ENCODE peak calls at places on chromosomes 11 and 22, in four cellular contexts. One of them, this sample, is unnamed.

GRCh38 chr11:121654506-121655480 is 202.0 kb upstream of the SORL1-AS1 start:
- DNase-seq in HepG2: peak; percentile 51
- DNase-seq in K562: no peak
- DNase-seq in GM12878: no peak
- DNase-seq in this sample: no peak

GRCh38 chr22:49349841-49350381 is 477.8 kb downstream of the BRD1 start:
- DNase-seq in HepG2: no peak
- DNase-seq in K562: no peak
- DNase-seq in GM12878: no peak
- DNase-seq in this sample: no peak

GRCh38 chr22:29799217-29799680 is 32.1 kb downstream of the UQCR10 start:
- DNase-seq in HepG2: peak; percentile 90
- DNase-seq in K562: peak; percentile 74
- DNase-seq in GM12878: no peak
- DNase-seq in this sample: peak; percentile 71

GRCh38 chr11:113278925-113279324 is 35.5 kb upstream of the TTC12 start:
- DNase-seq in HepG2: no peak
- DNase-seq in K562: no peak
- DNase-seq in GM12878: no peak
- DNase-seq in this sample: no peak

GRCh38 chr11:123093686-123094085 is 31.8 kb upstream of the HSPA8 start:
- DNase-seq in HepG2: no peak
- DNase-seq in K562: no peak
- DNase-seq in GM12878: no peak
- DNase-seq in this sample: no peak

GRCh38 chr11:117809236-117810055 is 12.4 kb upstream of the DSCAML1 start:
- DNase-seq in HepG2: no peak
- DNase-seq in K562: peak; percentile 72
- DNase-seq in GM12878: no peak
- DNase-seq in this sample: peak; percentile 90

GRCh38 chr22:48635825-48636224 is 1191.8 kb downstream of the BRD1 start:
- DNase-seq in HepG2: no peak
- DNase-seq in K562: no peak
- DNase-seq in GM12878: no peak
- DNase-seq in this sample: no peak

GRCh38 chr11:19344661-19345518 is 104.1 kb upstream of the E2F8 start:
- DNase-seq in HepG2: no peak
- DNase-seq in K562: no peak
- DNase-seq in GM12878: no peak
- DNase-seq in this sample: peak; percentile 92

GRCh38 chr11:76830639-76831312 is 29.9 kb upstream of the ACER3 start:
- DNase-seq in HepG2: no peak
- DNase-seq in K562: no peak
- DNase-seq in GM12878: no peak
- DNase-seq in this sample: peak; percentile 54

DNA sequence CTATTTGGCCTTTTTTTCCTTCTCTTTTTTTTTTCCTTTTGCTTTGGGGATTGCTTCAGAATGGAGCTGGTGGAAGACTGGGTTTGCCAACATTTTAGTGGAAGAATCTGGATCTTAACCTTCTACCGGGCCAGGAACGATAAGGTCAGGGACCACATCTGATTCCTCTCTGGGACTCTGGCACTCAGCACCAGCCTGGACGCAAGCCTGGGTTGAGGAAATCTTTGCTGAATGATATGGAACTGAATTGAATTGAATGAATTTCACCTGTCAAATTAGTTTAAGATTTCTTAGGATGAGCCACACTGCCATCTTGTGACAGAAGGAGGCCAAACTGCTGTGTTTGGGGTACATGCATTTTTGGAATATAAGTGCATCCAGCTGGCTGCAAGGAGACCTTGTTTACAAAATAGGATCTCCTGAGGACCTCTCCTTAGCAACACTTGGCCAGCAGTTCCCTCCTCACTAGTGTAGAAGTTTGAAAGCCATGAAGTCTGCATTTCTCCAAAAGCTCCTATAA is 30.4 kb downstream of the TPBGL start:
- DNase-seq in HepG2: no peak
- DNase-seq in K562: peak; percentile 36
- DNase-seq in GM12878: no peak
- DNase-seq in this sample: no peak
- TF ChIP-seq MXI1 in HepG2: no peak
- TF ChIP-seq MXI1 in K562: no peak
- TF ChIP-seq MXI1 in GM12878: no peak
- TF ChIP-seq MXI1 in this sample: no peak

DNA sequence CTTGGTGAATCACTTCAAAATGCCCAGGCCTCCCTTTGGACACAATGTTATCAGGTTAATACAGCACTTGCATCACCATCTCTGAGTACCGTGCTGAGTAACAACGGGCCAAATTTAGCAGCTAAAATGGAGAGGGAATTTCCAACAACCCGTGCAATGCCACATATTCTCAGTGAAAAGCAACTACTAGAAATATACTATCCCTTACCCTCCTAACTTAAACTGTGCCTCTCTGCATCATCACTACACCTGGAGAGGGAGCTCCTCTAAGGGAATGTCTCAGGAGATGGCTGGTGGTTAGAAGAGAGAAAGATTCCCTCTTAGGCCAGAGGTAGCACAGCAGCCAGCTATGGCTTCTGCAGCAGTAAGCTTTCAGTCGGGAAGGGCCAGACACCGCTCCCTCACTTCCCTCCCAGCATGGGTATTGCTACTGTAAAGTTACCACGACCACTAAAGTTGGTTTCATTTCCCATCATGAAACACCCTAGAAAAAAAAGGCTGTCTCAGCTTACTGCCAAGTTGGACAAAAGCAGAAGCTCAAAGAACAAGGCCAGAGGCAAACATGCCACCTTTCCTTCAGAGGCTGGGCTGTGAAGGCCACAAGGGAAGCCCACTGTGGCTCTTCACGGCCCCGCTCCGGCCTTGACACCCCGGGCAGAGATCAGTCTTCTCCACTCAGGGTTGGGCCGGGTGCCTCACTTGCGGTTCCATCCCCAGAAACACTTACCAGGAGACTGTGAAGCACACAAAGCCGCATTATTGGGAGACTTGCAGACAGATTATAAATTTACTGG is 3.9 kb downstream of the MAML2 start:
- DNase-seq in HepG2: peak; percentile 25
- DNase-seq in K562: no peak
- DNase-seq in GM12878: peak; percentile 87
- DNase-seq in this sample: no peak
- TF ChIP-seq GABPA in HepG2: no peak
- TF ChIP-seq GABPA in K562: no peak
- TF ChIP-seq GABPA in GM12878: no peak
- TF ChIP-seq GABPA in this sample: no peak

GRCh38 chr11:68868221-68868620 is 26.5 kb upstream of the CPT1A start:
- DNase-seq in HepG2: no peak
- DNase-seq in K562: no peak
- DNase-seq in GM12878: no peak
- DNase-seq in this sample: no peak
- TF ChIP-seq MXI1 in HepG2: no peak
- TF ChIP-seq MXI1 in K562: no peak
- TF ChIP-seq MXI1 in GM12878: no peak
- TF ChIP-seq MXI1 in this sample: no peak

GRCh38 chr22:24185501-24186351 is 4.4 kb downstream of the SUSD2 start:
- DNase-seq in HepG2: no peak
- DNase-seq in K562: no peak
- DNase-seq in GM12878: no peak
- DNase-seq in this sample: peak; percentile 20
- TF ChIP-seq GABPA in HepG2: no peak
- TF ChIP-seq GABPA in K562: no peak
- TF ChIP-seq GABPA in GM12878: no peak
- TF ChIP-seq GABPA in this sample: no peak

GRCh38 chr11:87213444-87213843 is 175.7 kb downstream of the TMEM135 start:
- DNase-seq in HepG2: no peak
- DNase-seq in K562: no peak
- DNase-seq in GM12878: no peak
- DNase-seq in this sample: no peak

GRCh38 chr11:87223816-87224215 is 186.1 kb downstream of the TMEM135 start:
- DNase-seq in HepG2: no peak
- DNase-seq in K562: no peak
- DNase-seq in GM12878: no peak
- DNase-seq in this sample: no peak

GRCh38 chr11:87224486-87224885 is 186.8 kb downstream of the TMEM135 start:
- DNase-seq in HepG2: no peak
- DNase-seq in K562: no peak
- DNase-seq in GM12878: no peak
- DNase-seq in this sample: no peak

GRCh38 chr11:87215236-87215635 is 177.5 kb downstream of the TMEM135 start:
- DNase-seq in HepG2: no peak
- DNase-seq in K562: no peak
- DNase-seq in GM12878: no peak
- DNase-seq in this sample: no peak

GRCh38 chr11:87219266-87219665 is 181.5 kb downstream of the TMEM135 start:
- DNase-seq in HepG2: no peak
- DNase-seq in K562: no peak
- DNase-seq in GM12878: peak; percentile 28
- DNase-seq in this sample: no peak
- TF ChIP-seq MXI1 in HepG2: no peak
- TF ChIP-seq MXI1 in K562: no peak
- TF ChIP-seq MXI1 in GM12878: no peak
- TF ChIP-seq MXI1 in this sample: no peak

GRCh38 chr11:69640995-69641581 is at the start of gene CCND1:
- DNase-seq in HepG2: peak; percentile 95
- DNase-seq in K562: peak; percentile 48
- DNase-seq in GM12878: no peak
- DNase-seq in this sample: peak; percentile 89

GRCh38 chr11:69639843-69640242 is 1.1 kb upstream of the CCND1 start:
- DNase-seq in HepG2: no peak
- DNase-seq in K562: no peak
- DNase-seq in GM12878: no peak
- DNase-seq in this sample: no peak

GRCh38 chr11:69641681-69642548 is 959 bp downstream of the CCND1 start:
- DNase-seq in HepG2: no peak
- DNase-seq in K562: peak; percentile 40
- DNase-seq in GM12878: no peak
- DNase-seq in this sample: peak; percentile 51

GRCh38 chr11:69638941-69639681 is 1.8 kb upstream of the CCND1 start:
- DNase-seq in HepG2: peak; percentile 90
- DNase-seq in K562: peak; percentile 76
- DNase-seq in GM12878: no peak
- DNase-seq in this sample: peak; percentile 93

GRCh38 chr11:69640260-69640994 is 529 bp upstream of the CCND1 start:
- DNase-seq in HepG2: no peak
- DNase-seq in K562: no peak
- DNase-seq in GM12878: no peak
- DNase-seq in this sample: no peak
- TF ChIP-seq GABPA in HepG2: no peak
- TF ChIP-seq GABPA in K562: no peak
- TF ChIP-seq GABPA in GM12878: no peak
- TF ChIP-seq GABPA in this sample: no peak

GRCh38 chr11:64356498-64357411 is 2.2 kb upstream of the RPS6KA4 start:
- DNase-seq in HepG2: peak; percentile 65
- DNase-seq in K562: peak; percentile 80
- DNase-seq in GM12878: no peak
- DNase-seq in this sample: peak; percentile 83

GRCh38 chr11:64358907-64359711 is at the start of gene RPS6KA4:
- DNase-seq in HepG2: no peak
- DNase-seq in K562: peak; percentile 91
- DNase-seq in GM12878: no peak
- DNase-seq in this sample: peak; percentile 95

GRCh38 chr11:64358536-64358906 is 441 bp upstream of the RPS6KA4 start:
- DNase-seq in HepG2: no peak
- DNase-seq in K562: no peak
- DNase-seq in GM12878: no peak
- DNase-seq in this sample: no peak

GRCh38 chr11:64357446-64357845 is 1.5 kb upstream of the RPS6KA4 start:
- DNase-seq in HepG2: no peak
- DNase-seq in K562: no peak
- DNase-seq in GM12878: no peak
- DNase-seq in this sample: peak; percentile 44

DNA sequence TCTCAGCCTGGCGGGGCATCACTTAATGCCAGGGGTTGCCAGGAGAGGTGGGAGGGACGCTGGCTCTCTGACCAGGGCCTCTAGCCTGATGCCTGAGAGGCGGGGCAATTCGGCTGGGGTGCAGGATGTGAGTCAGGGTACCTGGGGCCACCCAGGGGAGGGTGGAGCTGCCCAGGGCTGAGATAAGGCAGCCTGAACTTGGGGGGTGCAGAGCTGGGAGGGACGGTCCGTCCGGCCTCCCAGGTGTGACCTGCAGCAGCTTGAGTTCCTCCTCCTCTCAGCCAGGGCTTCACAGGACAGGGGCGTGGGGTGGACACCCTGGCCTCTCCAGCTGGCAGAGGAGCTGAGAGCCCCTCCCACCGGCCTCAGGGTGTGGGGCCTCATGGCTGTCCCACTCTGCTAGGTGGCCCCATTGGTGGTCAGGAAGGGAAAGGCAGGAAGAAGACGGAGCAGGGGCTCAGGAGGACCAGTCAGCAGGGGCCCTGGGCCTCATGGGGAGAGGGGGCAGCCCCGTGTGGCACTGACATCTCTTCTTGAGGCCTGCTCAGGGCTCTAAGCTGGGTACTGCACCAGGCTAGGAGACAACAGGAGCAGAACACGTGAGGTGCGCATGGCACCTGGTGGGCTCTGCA is 942 bp upstream of the RPS6KA4 start:
- DNase-seq in HepG2: peak; percentile 20
- DNase-seq in K562: peak; percentile 64
- DNase-seq in GM12878: no peak
- DNase-seq in this sample: peak; percentile 63
- TF ChIP-seq MXI1 in HepG2: no peak
- TF ChIP-seq MXI1 in K562: no peak
- TF ChIP-seq MXI1 in GM12878: no peak
- TF ChIP-seq MXI1 in this sample: no peak

DNA sequence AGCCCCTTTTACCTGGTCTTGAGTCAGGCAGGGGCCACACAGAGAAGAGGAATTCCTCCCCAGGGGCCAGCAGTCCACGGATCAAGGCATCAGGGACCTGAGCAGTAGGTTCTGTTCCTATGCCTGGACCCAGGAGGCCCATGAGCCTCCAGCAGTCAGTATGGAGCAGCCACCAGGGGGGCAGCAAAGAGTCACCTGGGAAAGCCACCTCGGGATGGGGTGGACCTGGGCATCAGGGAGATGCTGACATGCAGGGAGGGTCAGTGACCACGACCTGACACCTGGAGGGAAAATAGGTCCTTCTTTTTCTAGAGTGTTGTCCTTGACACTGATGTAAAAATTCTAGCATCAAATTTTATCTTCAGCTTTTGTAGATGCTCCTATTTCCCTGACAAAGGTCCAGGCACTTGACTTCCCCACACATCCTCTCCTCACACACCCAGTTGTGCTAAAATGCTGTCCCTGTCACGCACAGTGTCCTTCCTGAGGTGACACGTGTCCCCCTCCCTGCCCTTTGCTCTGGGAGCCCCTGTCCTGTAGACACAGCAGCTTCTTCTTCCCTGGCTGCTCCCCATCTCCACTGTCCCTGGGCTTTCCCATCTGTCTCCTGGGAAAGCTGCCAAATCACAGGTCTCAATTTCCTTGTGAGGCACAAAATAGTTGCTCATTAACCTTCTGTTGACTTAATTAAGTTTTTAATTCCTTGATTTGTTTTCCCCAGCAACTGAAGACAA is 70.0 kb upstream of the IGLL5 start:
- DNase-seq in HepG2: no peak
- DNase-seq in K562: peak; percentile 81
- DNase-seq in GM12878: no peak
- DNase-seq in this sample: no peak
- TF ChIP-seq GABPA in HepG2: no peak
- TF ChIP-seq GABPA in K562: no peak
- TF ChIP-seq GABPA in GM12878: no peak
- TF ChIP-seq GABPA in this sample: no peak

GRCh38 chr11:31608995-31609394 is 99.4 kb downstream of the ELP4 start:
- DNase-seq in HepG2: no peak
- DNase-seq in K562: no peak
- DNase-seq in GM12878: no peak
- DNase-seq in this sample: no peak
- TF ChIP-seq MXI1 in HepG2: no peak
- TF ChIP-seq MXI1 in K562: no peak
- TF ChIP-seq MXI1 in GM12878: no peak
- TF ChIP-seq MXI1 in this sample: no peak

This sample was measured in SK-N-SH.